ENCODE peak calls at places on chromosomes 4 and X, in nine cellular contexts. L, K, I, N, Y, Q, U, D and A are unnamed samples.
A peak's percentile ranks its signal among the peaks of the same experiment; 100 is the strongest.

GRCh38 chr4:11420327-11420726 is 8.4 kb downstream of the HS3ST1 start:
- DNase-seq in K (no peak), Q (no peak), Y (no peak), U (no peak), I (no peak), N (no peak), L (no peak), D (no peak), A (no peak)

GRCh38 chr4:168877779-168878491 is 132.1 kb downstream of the CBR4 start:
- DNase-seq in U (no peak), Q (no peak), K (peak; percentile 53), N (no peak), Y (peak; percentile 33), I (peak; percentile 30), D (peak; percentile 6), L (peak; percentile 73), A (peak; percentile 73)

GRCh38 chr4:148503681-148504080 is 61.5 kb upstream of the NR3C2 start:
- DNase-seq in K (no peak), Y (no peak), L (no peak), N (no peak), Q (no peak), I (no peak), D (no peak), U (no peak), A (no peak)

GRCh38 chrX:9519546-9520210 is 54.8 kb downstream of the TBL1X start:
- DNase-seq in Q (no peak), U (no peak), D (no peak), Y (no peak), N (no peak), L (no peak), K (no peak), I (no peak), A (no peak)

GRCh38 chrX:5646818-5647217 is 581.8 kb downstream of the NLGN4X start:
- DNase-seq in Q (no peak), N (no peak), Y (no peak), K (no peak), U (no peak), D (peak; percentile 31), I (no peak), L (no peak), A (no peak)

GRCh38 chr4:3267576-3268394 is 18.8 kb downstream of the MSANTD1 start:
- DNase-seq in N (no peak), Q (no peak), U (no peak), I (no peak), D (no peak), L (no peak), K (no peak), Y (no peak), A (no peak)

GRCh38 chr4:72295966-72296557 is 264.3 kb downstream of the NPFFR2 start:
- DNase-seq in Y (no peak), Q (no peak), K (peak; percentile 70), L (peak; percentile 63), I (no peak), U (no peak), N (peak; percentile 73), D (no peak), A (peak; percentile 17)

GRCh38 chrX:57453901-57454300 is 137.9 kb upstream of the ZXDB start:
- DNase-seq in I (no peak), D (peak; percentile 2), K (peak; percentile 20), U (no peak), L (peak; percentile 56), Y (no peak), N (no peak), Q (no peak), A (no peak)

GRCh38 chr4:19748911-19749473 is 502.7 kb upstream of the SLIT2 start:
- DNase-seq in K (no peak), U (no peak), I (no peak), Q (no peak), N (peak; percentile 59), Y (peak; percentile 39), L (no peak), D (no peak), A (no peak)

GRCh38 chr4:20493761-20494353 is 206.4 kb upstream of the PACRGL start:
- DNase-seq in Y (no peak), D (no peak), U (no peak), Q (no peak), N (peak; percentile 7), I (no peak), K (no peak), L (peak; percentile 50), A (no peak)

GRCh38 chr4:10079951-10080873 is 36.4 kb downstream of the WDR1 start:
- DNase-seq in U (no peak), D (no peak), Q (no peak), I (no peak), L (no peak), K (no peak), N (no peak), Y (no peak), A (no peak)

GRCh38 chr4:150117629-150118028 is 39.4 kb downstream of the DCLK2 start:
- DNase-seq in L (no peak), K (no peak), U (no peak), I (no peak), D (no peak), N (no peak), Y (no peak), Q (no peak), A (no peak)

GRCh38 chrX:4173743-4174142 is 460.3 kb upstream of the PRKX start:
- DNase-seq in K (no peak), U (no peak), L (no peak), D (no peak), I (no peak), Y (no peak), Q (no peak), N (no peak), A (no peak)

GRCh38 chrX:21873063-21873785 is 17.4 kb downstream of the YY2 start:
- DNase-seq in I (no peak), K (no peak), U (no peak), D (no peak), N (no peak), Y (no peak), Q (no peak), L (no peak), A (no peak)

GRCh38 chr4:72568959-72569718 is at the start of gene ADAMTS3:
- DNase-seq in D (no peak), L (peak; percentile 77), I (peak; percentile 5), Q (peak; percentile 14), U (peak; percentile 84), K (peak; percentile 89), N (peak; percentile 86), Y (peak; percentile 54), A (peak; percentile 93)

GRCh38 chr4:81137446-81137845 is 77.6 kb downstream of the PRKG2 start:
- DNase-seq in Y (no peak), Q (no peak), K (no peak), U (no peak), D (no peak), N (peak; percentile 14), L (no peak), I (no peak), A (no peak)

GRCh38 chr4:10584042-10584441 is 100.5 kb downstream of the CLNK start:
- DNase-seq in U (no peak), D (no peak), N (peak; percentile 88), I (no peak), Y (no peak), K (peak; percentile 66), L (peak; percentile 90), Q (no peak), A (no peak)

GRCh38 chr4:53997901-53998300 is 66.5 kb downstream of the CHIC2 start:
- DNase-seq in Y (no peak), Q (no peak), U (no peak), I (no peak), L (peak; percentile 78), N (peak; percentile 75), D (no peak), K (peak; percentile 54), A (no peak)